ENCODE peak calls at places on chromosomes 13 and 19, in nine cellular contexts. T, F, B, L, W, O, C, U and I are unnamed samples.

GRCh38 chr13:38395505-38395803 is 45.8 kb downstream of the UFM1 start:
- DNase-seq in T (no peak), F (no peak), B (no peak), L (no peak), W (no peak), O (no peak), C (no peak), U (no peak), I (no peak)

GRCh38 chr19:21704320-21704719 is 63.1 kb downstream of the ZNF100 start:
- DNase-seq in T (no peak), F (no peak), B (no peak), L (no peak), W (no peak), O (no peak), C (no peak), U (no peak), I (no peak)

GRCh38 chr13:41465215-41465907 is 8.0 kb downstream of the RGCC start:
- DNase-seq in T (peak), F (peak), B (peak), L (peak), W (peak), O (no peak), C (peak), U (peak), I (peak)

GRCh38 chr19:7618366-7618765 is 11.0 kb downstream of the XAB2 start:
- DNase-seq in T (no peak), F (no peak), B (no peak), L (peak), W (no peak), O (peak), C (peak), U (no peak), I (no peak)

GRCh38 chr13:100234006-100234405 is 145.1 kb downstream of the PCCA start:
- DNase-seq in T (no peak), F (no peak), B (no peak), L (no peak), W (no peak), O (no peak), C (no peak), U (peak), I (no peak)

GRCh38 chr13:113073942-113074341 is 31.6 kb upstream of the F7 start:
- DNase-seq in T (no peak), F (no peak), B (no peak), L (no peak), W (no peak), O (no peak), C (no peak), U (no peak), I (no peak)

GRCh38 chr19:27654266-27654990 is 1558.5 kb downstream of the UQCRFS1 start:
- DNase-seq in T (no peak), F (no peak), B (no peak), L (no peak), W (no peak), O (no peak), C (no peak), U (no peak), I (no peak)

GRCh38 chr13:109251958-109252357 is 534.4 kb downstream of the IRS2 start:
- DNase-seq in T (no peak), F (no peak), B (no peak), L (no peak), W (no peak), O (no peak), C (no peak), U (peak), I (no peak)

GRCh38 chr19:1258707-1259205 is 10.4 kb downstream of the MIDN start:
- DNase-seq in T (no peak), F (no peak), B (no peak), L (no peak), W (peak), O (peak), C (no peak), U (no peak), I (no peak)

GRCh38 chr19:43306097-43306496 is 36.8 kb upstream of the PSG9 start:
- DNase-seq in T (no peak), F (no peak), B (no peak), L (peak), W (peak), O (no peak), C (no peak), U (no peak), I (no peak)

GRCh38 chr13:111911754-111912452 is 155.0 kb upstream of the SOX1 start:
- DNase-seq in T (no peak), F (peak), B (no peak), L (no peak), W (no peak), O (no peak), C (peak), U (no peak), I (no peak)

DNA sequence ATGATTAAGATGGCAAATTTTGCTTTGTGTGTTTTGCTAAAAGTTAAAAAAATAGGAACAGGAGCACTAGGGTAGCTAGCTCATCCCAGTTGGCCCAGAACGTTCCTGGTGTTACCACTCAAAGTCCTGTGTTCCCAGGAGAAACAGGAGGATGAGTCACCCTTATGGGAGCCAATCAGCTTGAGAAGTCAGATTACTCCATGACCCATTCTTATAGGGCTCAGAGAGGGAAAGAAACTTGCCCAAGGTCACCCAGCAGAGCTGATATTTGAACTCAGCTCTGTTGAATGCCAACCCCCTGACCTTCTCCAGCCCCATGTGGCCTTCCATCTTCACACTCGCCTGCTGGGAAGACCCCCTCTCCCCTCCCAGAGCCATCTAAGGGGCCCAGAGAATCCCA is 13.0 kb downstream of the NMRK2 start:
- DNase-seq in T (no peak), F (no peak), B (peak), L (no peak), W (peak), O (no peak), C (no peak), U (no peak), I (no peak)
- H3K4me3 ChIP-seq in T (no peak), F (no peak), B (no peak), L (no peak), W (no peak), O (no peak), C (no peak), U (no peak), I (no peak)

DNA sequence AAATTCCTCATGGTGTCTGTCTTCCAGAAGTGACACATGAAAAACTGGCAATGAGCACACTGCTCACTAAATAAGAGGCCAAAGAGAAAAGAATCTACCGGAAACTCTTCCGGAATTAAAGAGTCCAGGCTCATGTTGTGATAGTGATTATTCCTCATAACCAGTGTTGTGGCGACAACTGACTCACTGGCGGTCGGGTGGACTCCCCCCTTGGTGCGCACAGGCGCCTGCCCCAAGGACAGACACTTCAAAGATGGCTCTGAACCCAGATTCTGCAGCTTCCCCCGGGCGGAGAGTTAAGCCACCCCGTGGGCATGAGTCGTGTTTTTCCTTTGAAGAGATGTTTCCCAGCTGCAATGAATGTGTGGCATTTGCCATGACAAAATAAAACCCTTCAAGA is 10.3 kb downstream of the IL17D start:
- DNase-seq in T (peak), F (peak), B (peak), L (peak), W (no peak), O (no peak), C (no peak), U (peak), I (no peak)
- H3K4me3 ChIP-seq in T (peak), F (peak), B (peak), L (peak), W (no peak), O (no peak), C (no peak), U (no peak), I (no peak)

DNA sequence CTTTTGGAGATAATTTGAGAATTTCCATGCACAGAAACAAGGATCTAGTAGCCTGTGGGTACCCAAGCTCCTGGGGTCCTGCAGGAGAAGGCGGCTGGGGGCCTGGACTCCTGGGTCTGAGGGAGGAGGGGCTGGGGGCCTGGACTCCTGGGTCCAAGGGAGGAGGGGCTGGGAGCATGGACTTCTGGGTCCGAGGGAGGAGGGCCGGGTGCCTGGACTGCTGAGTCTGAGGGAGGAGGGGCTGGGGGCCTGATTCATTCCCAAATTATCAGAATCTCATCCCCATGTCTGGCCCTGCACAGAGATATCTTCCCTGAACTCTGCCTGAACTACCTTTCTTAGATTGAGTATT is 520 bp upstream of the RDH13 start:
- DNase-seq in T (no peak), F (no peak), B (no peak), L (no peak), W (no peak), O (no peak), C (no peak), U (no peak), I (no peak)
- H3K4me3 ChIP-seq in T (no peak), F (peak), B (no peak), L (peak), W (no peak), O (no peak), C (peak), U (no peak), I (no peak)

DNA sequence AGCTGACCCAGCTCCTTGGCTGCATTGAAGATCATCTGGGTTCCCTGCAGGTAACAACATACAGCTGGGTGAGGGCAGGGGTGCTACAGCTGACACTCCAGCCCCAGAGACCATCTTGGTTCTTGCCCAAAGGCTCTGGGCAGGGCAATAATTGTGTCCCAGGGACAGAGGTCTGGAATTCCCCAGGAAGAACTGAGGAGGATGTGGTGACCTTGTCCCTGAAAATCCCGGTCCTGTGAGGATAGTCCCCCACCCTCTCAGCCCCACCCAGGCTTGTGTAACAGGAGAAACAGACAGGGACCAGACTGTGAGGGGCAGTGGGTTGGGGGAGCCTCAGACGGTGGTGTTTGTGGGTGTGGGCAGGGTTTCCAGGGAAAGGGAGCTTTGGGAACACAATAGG is 63.5 kb downstream of the COLGALT1 start:
- DNase-seq in T (no peak), F (no peak), B (no peak), L (no peak), W (no peak), O (no peak), C (no peak), U (no peak), I (no peak)
- H3K4me3 ChIP-seq in T (no peak), F (no peak), B (no peak), L (no peak), W (no peak), O (no peak), C (no peak), U (no peak), I (no peak)

GRCh38 chr19:48371367-48371766 is 7.2 kb downstream of the SYNGR4 start:
- DNase-seq in T (no peak), F (no peak), B (no peak), L (no peak), W (no peak), O (no peak), C (no peak), U (no peak), I (no peak)

GRCh38 chr19:48373567-48373966 is 9.4 kb downstream of the SYNGR4 start:
- DNase-seq in T (no peak), F (no peak), B (no peak), L (no peak), W (no peak), O (no peak), C (no peak), U (no peak), I (no peak)

GRCh38 chr19:48370955-48371354 is 6.8 kb downstream of the SYNGR4 start:
- DNase-seq in T (no peak), F (no peak), B (no peak), L (no peak), W (peak), O (no peak), C (no peak), U (no peak), I (no peak)

GRCh38 chr19:48368942-48369341 is 4.8 kb downstream of the SYNGR4 start:
- DNase-seq in T (no peak), F (no peak), B (no peak), L (no peak), W (no peak), O (no peak), C (no peak), U (no peak), I (no peak)

DNA sequence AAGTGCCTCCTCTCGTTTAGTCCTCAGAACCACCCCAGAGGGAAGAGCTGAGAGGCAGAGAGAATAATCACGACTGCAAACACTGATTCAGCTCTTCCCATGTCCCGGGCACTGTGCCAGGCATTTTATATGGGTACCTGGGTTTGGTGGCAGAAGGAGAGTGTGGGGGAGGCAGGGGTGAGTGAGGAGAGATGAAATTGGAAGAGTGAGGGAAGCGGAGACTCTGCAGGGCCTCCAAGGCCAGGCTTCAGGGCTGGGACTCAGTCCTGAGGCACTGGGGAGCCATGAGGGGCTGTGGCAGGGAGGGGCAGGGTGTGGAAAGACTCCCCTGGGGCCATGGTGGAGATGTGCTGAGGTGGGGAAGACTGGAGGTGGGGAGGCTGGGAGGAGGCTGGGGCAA is 8.7 kb downstream of the SYNGR4 start:
- DNase-seq in T (no peak), F (no peak), B (no peak), L (no peak), W (no peak), O (peak), C (no peak), U (no peak), I (no peak)
- H3K4me3 ChIP-seq in T (no peak), F (no peak), B (no peak), L (no peak), W (no peak), O (no peak), C (no peak), U (no peak), I (no peak)

GRCh38 chr13:43804461-43805070 is 17.8 kb upstream of the ENOX1 start:
- DNase-seq in T (peak), F (no peak), B (peak), L (peak), W (peak), O (peak), C (no peak), U (peak), I (peak)
- H3K4me3 ChIP-seq in T (peak), F (no peak), B (peak), L (peak), W (no peak), O (peak), C (no peak), U (no peak), I (no peak)

GRCh38 chr19:6272411-6272791 is 7.4 kb downstream of the MLLT1 start:
- DNase-seq in T (no peak), F (no peak), B (no peak), L (no peak), W (no peak), O (no peak), C (no peak), U (no peak), I (no peak)
- H3K4me3 ChIP-seq in T (no peak), F (peak), B (peak), L (peak), W (no peak), O (no peak), C (peak), U (no peak), I (no peak)

GRCh38 chr13:19345916-19346422 is 164.3 kb upstream of the TUBA3C start:
- DNase-seq in T (no peak), F (no peak), B (no peak), L (no peak), W (peak), O (peak), C (no peak), U (no peak), I (no peak)
- H3K4me3 ChIP-seq in T (no peak), F (no peak), B (no peak), L (no peak), W (peak), O (no peak), C (no peak), U (no peak), I (no peak)

DNA sequence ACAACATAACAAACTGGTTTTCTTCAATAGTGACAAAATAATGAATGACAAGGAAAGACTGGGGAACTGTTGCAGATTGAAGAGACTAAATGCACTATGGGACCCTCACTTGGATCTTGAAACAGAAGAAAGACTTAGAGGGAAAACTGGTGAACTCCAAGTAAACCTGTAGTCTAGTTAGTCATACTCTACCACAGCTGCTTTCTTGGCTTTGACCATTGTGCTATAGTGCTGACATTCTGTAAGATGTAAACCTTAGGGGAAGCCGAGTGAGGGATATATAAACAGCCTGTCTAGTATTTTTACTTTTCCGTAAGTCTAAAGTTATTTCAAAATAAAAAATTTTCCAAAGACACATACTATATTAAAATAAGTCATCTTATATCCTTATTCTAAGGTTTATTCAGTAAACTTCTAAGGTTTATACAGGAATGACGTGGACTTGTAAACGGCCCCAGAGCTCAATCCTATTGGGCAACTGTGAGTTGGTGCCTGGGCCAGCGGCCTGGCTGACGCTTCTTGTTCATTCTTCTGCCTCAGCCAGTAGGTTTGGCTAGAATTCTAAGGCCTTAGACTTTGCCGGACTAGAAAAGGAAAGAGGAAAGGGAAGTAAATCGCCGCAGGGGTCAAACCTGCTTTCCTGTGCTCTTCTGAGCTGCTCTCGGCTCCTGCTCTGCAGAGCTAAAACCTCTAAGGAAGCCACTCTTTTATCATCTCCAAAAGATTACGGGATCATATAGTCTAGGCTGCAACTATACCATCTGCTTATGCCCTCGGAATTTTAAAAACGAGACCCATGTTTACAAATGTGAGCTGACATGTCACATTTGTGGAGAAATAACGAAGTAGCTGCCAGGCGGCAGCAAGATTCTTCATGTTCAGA is 33.7 kb upstream of the UBE2L5 start:
- DNase-seq in T (no peak), F (no peak), B (peak), L (no peak), W (peak), O (no peak), C (peak), U (peak), I (no peak)
- H3K4me3 ChIP-seq in T (no peak), F (no peak), B (no peak), L (peak), W (no peak), O (no peak), C (peak), U (no peak), I (peak)

DNA sequence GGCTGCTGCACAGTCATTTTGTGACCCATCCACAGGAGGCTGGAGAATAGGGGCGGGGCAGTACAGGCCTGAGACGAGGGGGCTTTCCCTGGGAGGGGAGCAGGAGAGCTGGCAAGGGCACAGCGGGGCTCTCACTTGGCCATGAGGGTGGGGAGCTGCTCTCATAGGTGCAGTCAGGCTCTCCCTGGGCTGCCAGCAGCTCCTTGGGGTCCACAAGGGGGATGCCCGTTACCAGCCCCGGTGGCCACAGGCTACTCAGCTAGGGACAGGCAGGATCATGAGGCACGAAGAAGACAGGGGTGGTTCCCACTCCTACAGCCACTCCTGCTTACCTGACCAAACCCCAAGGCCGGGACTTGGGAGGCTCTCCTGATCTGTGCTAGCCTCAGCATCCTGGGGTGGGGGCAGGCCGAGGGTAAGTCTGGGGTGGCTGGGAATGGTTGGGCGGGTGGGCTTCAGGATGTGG is 16.5 kb downstream of the ARHGAP33 start:
- DNase-seq in T (no peak), F (no peak), B (no peak), L (no peak), W (no peak), O (no peak), C (no peak), U (no peak), I (no peak)
- H3K4me3 ChIP-seq in T (no peak), F (no peak), B (no peak), L (no peak), W (no peak), O (no peak), C (no peak), U (no peak), I (no peak)